ENCODE peak calls at places on chromosomes 2 and 18, in seven cellular contexts. C, N, Z, D, A, T and W are unnamed samples.

GRCh38 chr18:44500820-44501670 is 179.6 kb upstream of the SETBP1 start:
- DNase-seq in T (no peak), N (no peak), D (no peak), C (no peak), A (no peak), Z (no peak), W (no peak)

GRCh38 chr2:180046776-180047175 is 39.7 kb upstream of the CWC22 start:
- DNase-seq in N (no peak), Z (peak; percentile 57), A (no peak), D (no peak), T (no peak), C (no peak), W (no peak)

GRCh38 chr2:205758051-205758450 is 75.8 kb downstream of the NRP2 start:
- DNase-seq in C (no peak), T (no peak), Z (peak; percentile 93), A (no peak), D (no peak), N (peak; percentile 77), W (peak; percentile 67)

GRCh38 chr2:12227941-12228608 is 481.6 kb downstream of the LPIN1 start:
- DNase-seq in Z (peak; percentile 81), N (no peak), C (no peak), A (no peak), D (no peak), T (no peak), W (no peak)

GRCh38 chr18:39480494-39481245 is 1915.1 kb upstream of the CELF4 start:
- DNase-seq in N (no peak), T (no peak), Z (peak; percentile 55), A (no peak), D (no peak), C (no peak), W (no peak)

GRCh38 chr2:235366390-235366789 is 127.5 kb upstream of the AGAP1 start:
- DNase-seq in C (no peak), T (no peak), N (no peak), A (no peak), D (no peak), Z (no peak), W (no peak)

GRCh38 chr2:121689356-121689755 is 40.1 kb upstream of the CLASP1 start:
- DNase-seq in Z (peak; percentile 69), D (no peak), C (no peak), A (peak; percentile 87), T (no peak), N (peak; percentile 43), W (no peak)

GRCh38 chr18:49754866-49755265 is 58.5 kb downstream of the ACAA2 start:
- DNase-seq in N (no peak), C (no peak), T (no peak), A (no peak), D (no peak), Z (peak; percentile 13), W (no peak)

GRCh38 chr2:39593439-39594393 is 72.0 kb upstream of the TMEM178A start:
- DNase-seq in A (no peak), N (peak; percentile 46), Z (peak; percentile 88), T (no peak), D (no peak), C (peak; percentile 68), W (no peak)

GRCh38 chr2:234249873-234250272 is 199.4 kb downstream of the SPP2 start:
- DNase-seq in Z (peak; percentile 48), T (no peak), A (no peak), C (peak; percentile 11), D (no peak), N (no peak), W (no peak)

GRCh38 chr2:127610561-127610960 is 35.4 kb upstream of the GPR17 start:
- DNase-seq in T (no peak), Z (no peak), N (no peak), C (no peak), A (no peak), D (no peak), W (no peak)

GRCh38 chr2:206004004-206004693 is 81.8 kb downstream of the INO80D start:
- DNase-seq in D (no peak), T (no peak), Z (peak; percentile 18), A (peak; percentile 14), C (peak; percentile 80), N (no peak), W (no peak)

GRCh38 chr2:192035731-192036442 is 158.8 kb downstream of the TMEFF2 start:
- DNase-seq in T (no peak), N (no peak), Z (peak; percentile 76), A (no peak), C (no peak), D (no peak), W (no peak)

GRCh38 chr2:16477648-16478047 is 188.0 kb downstream of the CYRIA start:
- DNase-seq in T (no peak), Z (no peak), A (no peak), C (no peak), D (no peak), N (no peak), W (no peak)

GRCh38 chr2:168156661-168157060 is 90.7 kb downstream of the STK39 start:
- DNase-seq in T (no peak), Z (peak; percentile 48), C (no peak), D (no peak), N (no peak), A (peak; percentile 49), W (peak; percentile 41)

GRCh38 chr2:232535761-232536530 is 3.5 kb upstream of the CHRNG start:
- DNase-seq in Z (no peak), D (no peak), C (no peak), T (no peak), N (peak; percentile 4), A (no peak), W (no peak)

GRCh38 chr2:110934948-110935347 is 185.8 kb upstream of the BCL2L11 start:
- DNase-seq in A (no peak), C (no peak), Z (no peak), N (no peak), T (no peak), D (no peak), W (no peak)

GRCh38 chr2:24203787-24204150 is 28.9 kb downstream of the FAM228A start:
- DNase-seq in C (no peak), T (no peak), D (no peak), N (no peak), Z (no peak), A (no peak), W (no peak)

GRCh38 chr2:57598552-57598951 is 448.1 kb upstream of the VRK2 start:
- DNase-seq in N (no peak), C (no peak), Z (no peak), D (no peak), A (peak; percentile 9), T (no peak), W (no peak)

GRCh38 chr2:57602738-57603137 is 443.9 kb upstream of the VRK2 start:
- DNase-seq in A (no peak), D (no peak), N (no peak), C (no peak), T (no peak), Z (no peak), W (no peak)

DNA sequence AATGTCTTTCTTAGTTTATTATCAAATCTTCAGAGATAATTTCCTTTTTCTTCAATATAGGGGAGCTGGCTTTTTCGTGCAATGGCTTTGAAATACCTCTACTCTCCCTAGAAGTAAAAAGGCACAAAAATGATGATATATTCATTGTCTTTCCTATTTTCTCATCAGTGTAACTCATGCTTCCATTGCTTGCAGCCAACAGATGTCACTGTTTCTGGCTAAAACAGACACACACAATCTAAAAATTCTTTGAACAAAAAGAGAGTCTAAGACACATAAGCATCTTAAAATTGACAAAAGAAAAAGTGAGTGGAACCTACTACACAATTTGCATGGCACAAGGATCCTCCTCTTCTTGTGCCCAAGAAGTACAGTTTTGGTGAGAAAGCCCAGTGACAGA is 448.7 kb upstream of the VRK2 start:
- DNase-seq in N (no peak), Z (no peak), C (no peak), D (no peak), T (no peak), A (no peak), W (no peak)
- H3K4me1 ChIP-seq in N (no peaks in the 10 kb centered on the region), Z (no peaks in the 10 kb centered on the region), C (no peaks in the 10 kb centered on the region), D (no peaks in the 10 kb centered on the region), T (no peaks in the 10 kb centered on the region), A (no peaks in the 10 kb centered on the region), W (no peaks in the 10 kb centered on the region)

GRCh38 chr2:88054300-88055048 is 1.1 kb downstream of the KRCC1 start:
- DNase-seq in A (no peak), D (no peak), T (no peak), Z (no peak), C (no peak), N (no peak), W (no peak)
- H3K27ac ChIP-seq in A (peak overlapping the region; percentile 85), D (peak overlapping the region; percentile 92), T (peak overlapping the region; percentile 96), Z (peak overlapping the region; percentile 88), C (no peak overlapping the region), N (peak overlapping the region; percentile 96), W (peak overlapping the region; percentile 97)

GRCh38 chr2:11103984-11104793 is 51.1 kb upstream of the SLC66A3 start:
- DNase-seq in T (no peak), D (no peak), C (no peak), Z (no peak), A (no peak), N (no peak), W (no peak)

GRCh38 chr2:11102466-11102865 is 52.8 kb upstream of the SLC66A3 start:
- DNase-seq in D (no peak), Z (no peak), C (no peak), A (no peak), N (no peak), T (no peak), W (no peak)

GRCh38 chr2:11102956-11103860 is 52.1 kb upstream of the SLC66A3 start:
- DNase-seq in D (no peak), C (no peak), A (no peak), Z (no peak), N (no peak), T (no peak), W (no peak)

GRCh38 chr2:11101430-11101829 is 53.8 kb upstream of the SLC66A3 start:
- DNase-seq in T (no peak), C (no peak), N (no peak), Z (no peak), A (no peak), D (no peak), W (no peak)

GRCh38 chr2:11104794-11105660 is 50.2 kb upstream of the SLC66A3 start:
- DNase-seq in D (no peak), T (no peak), N (peak; percentile 45), C (no peak), A (no peak), Z (no peak), W (no peak)
- H3K4me1 ChIP-seq in D (peaks cover 6% of the 10 kb centered on the region), T (no peaks in the 10 kb centered on the region), N (no peaks in the 10 kb centered on the region), C (no peaks in the 10 kb centered on the region), A (no peaks in the 10 kb centered on the region), Z (no peaks in the 10 kb centered on the region), W (no peaks in the 10 kb centered on the region)

DNA sequence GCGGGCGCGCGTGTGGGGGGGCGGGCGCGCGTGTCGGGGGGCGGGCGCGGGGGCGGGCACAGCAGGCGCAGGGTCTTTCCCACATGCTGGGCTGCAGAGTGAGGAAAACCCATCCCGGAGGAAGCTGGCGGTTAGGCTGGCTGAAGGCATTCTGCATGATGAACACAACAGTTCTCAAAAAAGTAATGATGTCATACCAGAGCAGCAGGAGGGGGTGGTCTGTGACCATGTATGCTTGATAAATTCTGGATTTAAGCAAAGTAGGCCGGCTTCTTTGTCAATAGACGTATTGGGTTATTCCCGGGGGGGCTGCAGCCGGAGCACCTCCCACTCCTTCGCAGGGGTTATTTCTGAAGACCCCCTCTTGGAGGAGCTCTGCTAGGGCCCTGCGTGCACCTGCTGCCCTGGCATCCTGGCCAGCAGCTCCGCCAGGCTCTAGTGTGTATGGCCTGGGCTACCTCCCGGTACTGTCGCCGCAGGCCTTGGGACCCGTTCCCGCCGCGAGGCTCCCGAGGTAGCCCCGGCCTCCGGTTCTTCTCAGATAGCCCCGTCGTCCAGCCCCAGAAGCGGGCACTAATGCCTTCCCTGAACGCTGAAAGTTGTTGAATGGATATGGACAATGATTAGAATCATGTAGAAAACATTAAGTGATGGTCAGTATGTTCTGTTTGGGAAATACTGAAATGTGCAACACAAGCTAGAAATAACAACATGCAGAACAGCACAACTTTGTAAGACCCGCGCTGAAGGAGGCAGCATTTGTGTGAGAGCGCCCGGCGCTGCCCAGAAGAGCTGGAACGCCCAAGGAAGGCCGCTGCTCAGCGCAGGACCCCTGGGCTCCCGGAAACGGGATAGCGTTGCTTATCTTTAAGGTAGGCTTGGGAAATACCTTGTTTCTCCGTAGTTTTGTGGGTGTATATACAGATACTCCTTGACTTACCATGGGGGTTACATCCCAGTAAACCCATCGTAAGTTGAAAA is 101.4 kb upstream of the RAB6C start:
- DNase-seq in Z (peak; percentile 51), T (peak; percentile 43), D (no peak), A (no peak), C (no peak), N (peak; percentile 27), W (peak; percentile 34)
- H3K27ac ChIP-seq in Z (no peak overlapping the region), T (peak overlapping the region; percentile 46), D (peak overlapping the region; percentile 42), A (no peak overlapping the region), C (no peak overlapping the region), N (peak overlapping the region; percentile 72), W (peak overlapping the region; percentile 78)